ENCODE peak calls at places on chromosome 10, in six cellular contexts. J is adrenal gland, Y is lower lobe of right lung, O is fibroblast of lung, F is psoas muscle, B is right cardiac atrium. A is an unnamed sample. For H3K4me1, the result is how much of the 10 kb centered on the place peaks cover.

GRCh38 chr10:2329082-2329481 is 591.8 kb upstream of the ADARB2 start:
- DNase-seq in J (no peak), Y (no peak), O (no peak), F (no peak), B (no peak), A (no peak)

GRCh38 chr10:5608608-5609270 is 57.7 kb downstream of the ASB13 start:
- DNase-seq in J (peak), Y (no peak), O (no peak), F (peak), B (no peak), A (peak)

GRCh38 chr10:95837368-95837776 is 70.4 kb upstream of the CC2D2B start:
- DNase-seq in J (no peak), Y (no peak), O (no peak), F (no peak), B (no peak), A (no peak)

GRCh38 chr10:5888352-5888751 is 1.3 kb downstream of the ANKRD16 start:
- DNase-seq in J (no peak), Y (no peak), O (peak), F (no peak), B (no peak), A (no peak)

GRCh38 chr10:34446046-34446445 is 369.1 kb downstream of the PARD3 start:
- DNase-seq in J (no peak), Y (no peak), O (no peak), F (no peak), B (no peak), A (no peak)

GRCh38 chr10:22649390-22649841 is 65.0 kb downstream of the PIP4K2A start:
- DNase-seq in J (no peak), Y (no peak), O (no peak), F (no peak), B (no peak), A (no peak)

GRCh38 chr10:314381-314780 is 179.1 kb downstream of the ZMYND11 start:
- DNase-seq in J (no peak), Y (no peak), O (no peak), F (no peak), B (no peak), A (no peak)

GRCh38 chr10:72045586-72045985 is 42.8 kb downstream of the SPOCK2 start:
- DNase-seq in J (no peak), Y (no peak), O (peak), F (no peak), B (no peak), A (no peak)

GRCh38 chr10:100728928-100729876 is 16.2 kb upstream of the PAX2 start:
- DNase-seq in J (peak), Y (no peak), O (peak), F (no peak), B (peak), A (peak)

GRCh38 chr10:104736006-104736405 is 94.9 kb downstream of the SORCS3 start:
- DNase-seq in J (no peak), Y (no peak), O (no peak), F (no peak), B (peak), A (no peak)

DNA sequence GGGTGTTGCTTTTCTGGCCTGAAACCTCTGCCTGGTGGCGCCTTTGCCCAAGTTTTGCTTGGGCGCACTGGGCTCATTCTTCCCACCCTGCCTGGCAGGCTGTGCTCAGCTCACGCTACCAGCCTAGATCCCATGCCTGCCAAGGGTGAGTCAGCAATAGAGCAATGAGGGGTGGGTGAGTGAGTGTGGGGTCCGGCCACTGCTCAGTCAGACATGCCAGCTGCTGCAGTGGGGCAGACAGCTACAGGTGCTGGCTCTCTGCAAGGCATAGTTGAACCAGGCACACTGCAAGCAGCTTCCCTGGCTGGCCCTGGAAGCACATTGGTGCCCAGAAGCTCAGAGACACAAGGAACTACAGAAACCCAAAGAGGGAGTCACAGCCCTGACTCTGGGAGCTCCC is 680.9 kb upstream of the LRRTM3 start:
- DNase-seq in J (no peak), Y (no peak), O (no peak), F (no peak), B (peak), A (no peak)
- H3K4me3 ChIP-seq in J (no peak), Y (no peak), O (no peak), F (no peak), B (no peak), A (no peak)

GRCh38 chr10:110737886-110738634 is 93.9 kb downstream of the RBM20 start:
- DNase-seq in J (no peak), Y (no peak), O (peak), F (no peak), B (peak), A (no peak)

GRCh38 chr10:110730345-110731055 is 86.4 kb downstream of the RBM20 start:
- DNase-seq in J (no peak), Y (no peak), O (peak), F (no peak), B (no peak), A (no peak)

GRCh38 chr10:110733256-110733952 is 89.3 kb downstream of the RBM20 start:
- DNase-seq in J (peak), Y (no peak), O (peak), F (peak), B (no peak), A (peak)

GRCh38 chr10:110739811-110740271 is 95.7 kb downstream of the RBM20 start:
- DNase-seq in J (no peak), Y (no peak), O (peak), F (no peak), B (no peak), A (no peak)

GRCh38 chr10:110735620-110736027 is 91.5 kb downstream of the RBM20 start:
- DNase-seq in J (no peak), Y (no peak), O (no peak), F (no peak), B (no peak), A (no peak)
- H3K4me1 ChIP-seq in J (under half), Y (under half), O (under half), F (under half), B (under half), A (under half)

DNA sequence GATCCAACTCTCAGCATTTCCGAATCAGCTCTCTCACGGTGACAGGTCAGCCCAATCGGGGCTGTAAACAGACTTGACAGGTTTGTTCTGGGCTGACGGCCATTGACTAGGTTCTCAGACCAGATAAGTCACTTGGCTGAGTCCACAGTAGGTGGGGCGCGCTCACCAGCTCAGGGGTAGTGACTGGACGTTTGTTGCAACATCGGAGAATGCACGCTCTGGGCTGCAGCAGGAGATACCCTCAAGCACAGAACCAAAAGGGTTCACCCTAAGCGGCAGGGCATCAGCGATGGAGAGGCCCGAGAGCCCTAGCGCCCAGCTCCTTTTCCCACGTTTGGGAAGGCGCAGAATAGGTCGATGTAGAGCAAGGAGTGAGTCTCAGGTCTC is 1.8 kb downstream of the KLLN start:
- DNase-seq in J (peak), Y (peak), O (peak), F (peak), B (peak), A (peak)
- H3K27ac ChIP-seq in J (peak), Y (peak), O (peak), F (peak), B (peak), A (peak)

DNA sequence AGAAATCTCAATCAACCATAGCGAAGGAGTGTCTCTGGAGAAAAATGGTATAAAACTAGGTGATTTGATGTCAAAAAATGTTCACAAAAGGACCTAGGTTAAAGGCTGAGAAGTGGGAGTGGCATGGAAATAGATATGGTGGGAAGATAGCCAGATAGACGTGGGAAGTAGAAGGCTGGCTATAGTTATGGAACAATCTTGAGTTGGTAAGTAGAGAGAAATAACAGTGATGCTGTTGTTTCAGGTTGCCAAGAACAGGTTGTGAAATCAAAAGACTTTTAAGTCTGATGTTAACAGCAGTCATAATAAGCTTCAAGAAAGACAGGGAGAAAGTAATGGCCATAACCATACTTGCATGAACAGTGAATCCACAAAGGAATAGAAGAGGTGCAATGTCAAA is 106.1 kb upstream of the RSU1 start:
- DNase-seq in J (no peak), Y (no peak), O (no peak), F (no peak), B (no peak), A (no peak)
- H3K4me3 ChIP-seq in J (no peak), Y (no peak), O (no peak), F (no peak), B (no peak), A (no peak)

GRCh38 chr10:90916392-90917110 is 4.3 kb downstream of the ANKRD1 start:
- DNase-seq in J (no peak), Y (no peak), O (no peak), F (no peak), B (no peak), A (no peak)

GRCh38 chr10:90919683-90920574 is 958 bp downstream of the ANKRD1 start:
- DNase-seq in J (no peak), Y (no peak), O (no peak), F (no peak), B (no peak), A (no peak)

GRCh38 chr10:90917231-90917967 is 3.5 kb downstream of the ANKRD1 start:
- DNase-seq in J (no peak), Y (no peak), O (no peak), F (no peak), B (no peak), A (no peak)

GRCh38 chr10:90915141-90916075 is 5.5 kb downstream of the ANKRD1 start:
- DNase-seq in J (no peak), Y (no peak), O (no peak), F (no peak), B (peak), A (no peak)

GRCh38 chr10:90917968-90918318 is 2.9 kb downstream of the ANKRD1 start:
- DNase-seq in J (no peak), Y (no peak), O (no peak), F (no peak), B (no peak), A (no peak)
- H3K4me1 ChIP-seq in J (under half), Y (under half), O (under half), F (under half), B (under half), A (under half)

GRCh38 chr10:77979221-77979620 is 50.1 kb downstream of the POLR3A start:
- DNase-seq in J (no peak), Y (no peak), O (no peak), F (no peak), B (no peak), A (no peak)

GRCh38 chr10:77983384-77984341 is 45.7 kb downstream of the POLR3A start:
- DNase-seq in J (no peak), Y (no peak), O (peak), F (no peak), B (no peak), A (no peak)

GRCh38 chr10:77984986-77985385 is 44.3 kb downstream of the POLR3A start:
- DNase-seq in J (no peak), Y (no peak), O (no peak), F (no peak), B (no peak), A (no peak)

GRCh38 chr10:77977975-77978759 is 51.1 kb downstream of the POLR3A start:
- DNase-seq in J (peak), Y (no peak), O (no peak), F (no peak), B (no peak), A (no peak)

DNA sequence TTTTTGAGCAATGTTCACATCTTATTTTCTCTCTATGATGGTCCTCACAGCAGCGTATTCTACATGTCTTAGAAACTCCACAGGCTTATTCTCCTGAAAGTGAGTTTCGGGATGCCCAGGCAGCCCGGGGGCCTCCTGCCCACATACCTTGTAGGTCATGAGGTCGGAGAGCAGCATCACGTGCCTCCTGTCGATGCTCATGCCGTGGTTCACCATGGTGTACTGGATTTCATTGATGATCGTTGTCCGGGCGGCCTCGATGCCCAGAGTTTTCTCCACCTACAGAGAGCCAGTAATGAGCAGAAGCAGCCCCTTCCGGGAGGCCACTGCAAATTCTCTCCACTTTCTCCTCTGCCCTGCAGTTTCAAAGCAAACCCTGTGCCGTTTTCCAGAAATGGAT is 48.0 kb downstream of the POLR3A start:
- DNase-seq in J (no peak), Y (no peak), O (no peak), F (no peak), B (no peak), A (no peak)
- H3K27ac ChIP-seq in J (no peak), Y (no peak), O (no peak), F (no peak), B (no peak), A (no peak)